ENCODE peak calls at places on chromosome 3, in eight cellular contexts. One of them, this sample, is unnamed.

GRCh38 chr3:69161587-69162196 is 39.3 kb upstream of the LMOD3 start:
- DNase-seq in tibial artery: no peak
- DNase-seq in CD8-positive, alpha-beta T cell: peak
- DNase-seq in cardiac muscle cell: peak
- DNase-seq in psoas muscle: no peak
- DNase-seq in A549: peak
- DNase-seq in endothelial cell of umbilical vein: peak
- DNase-seq in keratinocyte: no peak
- DNase-seq in this sample: peak

GRCh38 chr3:35723480-35724097 is 84.3 kb downstream of the ARPP21 start:
- DNase-seq in tibial artery: no peak
- DNase-seq in CD8-positive, alpha-beta T cell: no peak
- DNase-seq in cardiac muscle cell: no peak
- DNase-seq in keratinocyte: no peak
- DNase-seq in A549: no peak
- DNase-seq in psoas muscle: no peak
- DNase-seq in endothelial cell of umbilical vein: no peak
- DNase-seq in this sample: no peak

GRCh38 chr3:10142707-10143560 is 1.4 kb downstream of the VHL start:
- DNase-seq in keratinocyte: no peak
- DNase-seq in cardiac muscle cell: peak
- DNase-seq in endothelial cell of umbilical vein: no peak
- DNase-seq in CD8-positive, alpha-beta T cell: peak
- DNase-seq in tibial artery: no peak
- DNase-seq in psoas muscle: no peak
- DNase-seq in A549: peak
- DNase-seq in this sample: no peak

GRCh38 chr3:170553788-170554620 is 31.9 kb downstream of the SLC7A14 start:
- DNase-seq in A549: no peak
- DNase-seq in cardiac muscle cell: peak
- DNase-seq in CD8-positive, alpha-beta T cell: no peak
- DNase-seq in psoas muscle: no peak
- DNase-seq in endothelial cell of umbilical vein: peak
- DNase-seq in tibial artery: no peak
- DNase-seq in keratinocyte: no peak
- DNase-seq in this sample: no peak

GRCh38 chr3:198113219-198114053 is 153.4 kb downstream of the LMLN start:
- DNase-seq in tibial artery: no peak
- DNase-seq in endothelial cell of umbilical vein: peak
- DNase-seq in CD8-positive, alpha-beta T cell: no peak
- DNase-seq in cardiac muscle cell: peak
- DNase-seq in A549: no peak
- DNase-seq in psoas muscle: peak
- DNase-seq in keratinocyte: no peak
- DNase-seq in this sample: no peak

GRCh38 chr3:197866035-197866434 is 75.0 kb downstream of the LRCH3 start:
- DNase-seq in psoas muscle: no peak
- DNase-seq in tibial artery: no peak
- DNase-seq in cardiac muscle cell: no peak
- DNase-seq in keratinocyte: no peak
- DNase-seq in CD8-positive, alpha-beta T cell: no peak
- DNase-seq in endothelial cell of umbilical vein: no peak
- DNase-seq in A549: no peak
- DNase-seq in this sample: no peak

GRCh38 chr3:88000853-88001252 is 58.0 kb downstream of the CGGBP1 start:
- DNase-seq in tibial artery: no peak
- DNase-seq in A549: no peak
- DNase-seq in CD8-positive, alpha-beta T cell: peak
- DNase-seq in keratinocyte: no peak
- DNase-seq in endothelial cell of umbilical vein: peak
- DNase-seq in cardiac muscle cell: peak
- DNase-seq in psoas muscle: no peak
- DNase-seq in this sample: no peak

GRCh38 chr3:11272913-11273574 is 847 bp downstream of the ATG7 start:
- DNase-seq in keratinocyte: no peak
- DNase-seq in tibial artery: no peak
- DNase-seq in cardiac muscle cell: no peak
- DNase-seq in CD8-positive, alpha-beta T cell: no peak
- DNase-seq in psoas muscle: no peak
- DNase-seq in endothelial cell of umbilical vein: no peak
- DNase-seq in A549: no peak
- DNase-seq in this sample: no peak

GRCh38 chr3:60431599-60431958 is 819.7 kb downstream of the FHIT start:
- DNase-seq in psoas muscle: no peak
- DNase-seq in tibial artery: no peak
- DNase-seq in A549: no peak
- DNase-seq in cardiac muscle cell: peak
- DNase-seq in endothelial cell of umbilical vein: no peak
- DNase-seq in keratinocyte: no peak
- DNase-seq in CD8-positive, alpha-beta T cell: no peak
- DNase-seq in this sample: peak

GRCh38 chr3:50238549-50239026 is 2.6 kb downstream of the GNAI2 start:
- DNase-seq in endothelial cell of umbilical vein: peak
- DNase-seq in tibial artery: peak
- DNase-seq in CD8-positive, alpha-beta T cell: no peak
- DNase-seq in psoas muscle: peak
- DNase-seq in cardiac muscle cell: no peak
- DNase-seq in A549: no peak
- DNase-seq in keratinocyte: no peak
- DNase-seq in this sample: no peak

GRCh38 chr3:23710555-23710954 is 95.2 kb upstream of the UBE2E1 start:
- DNase-seq in endothelial cell of umbilical vein: peak
- DNase-seq in keratinocyte: no peak
- DNase-seq in tibial artery: no peak
- DNase-seq in psoas muscle: peak
- DNase-seq in A549: no peak
- DNase-seq in cardiac muscle cell: peak
- DNase-seq in CD8-positive, alpha-beta T cell: no peak
- DNase-seq in this sample: peak

GRCh38 chr3:194337965-194338753 is 13.0 kb downstream of the CPN2 start:
- DNase-seq in A549: no peak
- DNase-seq in cardiac muscle cell: peak
- DNase-seq in CD8-positive, alpha-beta T cell: no peak
- DNase-seq in endothelial cell of umbilical vein: no peak
- DNase-seq in keratinocyte: no peak
- DNase-seq in tibial artery: no peak
- DNase-seq in psoas muscle: no peak
- DNase-seq in this sample: no peak

GRCh38 chr3:149437710-149438109 is 36.8 kb upstream of the TM4SF4 start:
- DNase-seq in A549: no peak
- DNase-seq in keratinocyte: no peak
- DNase-seq in psoas muscle: no peak
- DNase-seq in endothelial cell of umbilical vein: no peak
- DNase-seq in CD8-positive, alpha-beta T cell: no peak
- DNase-seq in tibial artery: no peak
- DNase-seq in cardiac muscle cell: no peak
- DNase-seq in this sample: no peak

GRCh38 chr3:48708481-48708889 is 8.5 kb downstream of the IP6K2 start:
- DNase-seq in CD8-positive, alpha-beta T cell: no peak
- DNase-seq in A549: no peak
- DNase-seq in keratinocyte: no peak
- DNase-seq in cardiac muscle cell: peak
- DNase-seq in endothelial cell of umbilical vein: no peak
- DNase-seq in tibial artery: no peak
- DNase-seq in psoas muscle: no peak
- DNase-seq in this sample: no peak

GRCh38 chr3:176855901-176856486 is 341.3 kb downstream of the TBL1XR1 start:
- DNase-seq in A549: no peak
- DNase-seq in tibial artery: no peak
- DNase-seq in endothelial cell of umbilical vein: peak
- DNase-seq in psoas muscle: no peak
- DNase-seq in CD8-positive, alpha-beta T cell: no peak
- DNase-seq in keratinocyte: no peak
- DNase-seq in cardiac muscle cell: no peak
- DNase-seq in this sample: no peak

GRCh38 chr3:160695906-160696305 is 18.9 kb downstream of the ARL14 start:
- DNase-seq in endothelial cell of umbilical vein: no peak
- DNase-seq in keratinocyte: no peak
- DNase-seq in A549: no peak
- DNase-seq in psoas muscle: no peak
- DNase-seq in CD8-positive, alpha-beta T cell: no peak
- DNase-seq in tibial artery: no peak
- DNase-seq in cardiac muscle cell: peak
- DNase-seq in this sample: no peak

GRCh38 chr3:8756671-8757070 is 12.7 kb downstream of the OXTR start:
- DNase-seq in cardiac muscle cell: no peak
- DNase-seq in keratinocyte: no peak
- DNase-seq in psoas muscle: no peak
- DNase-seq in tibial artery: no peak
- DNase-seq in CD8-positive, alpha-beta T cell: no peak
- DNase-seq in A549: no peak
- DNase-seq in endothelial cell of umbilical vein: no peak
- DNase-seq in this sample: no peak

GRCh38 chr3:127266186-127266585 is 21.7 kb downstream of the PRR20G start:
- DNase-seq in A549: no peak
- DNase-seq in tibial artery: no peak
- DNase-seq in psoas muscle: no peak
- DNase-seq in cardiac muscle cell: no peak
- DNase-seq in endothelial cell of umbilical vein: no peak
- DNase-seq in CD8-positive, alpha-beta T cell: no peak
- DNase-seq in keratinocyte: no peak
- DNase-seq in this sample: no peak

GRCh38 chr3:99774467-99774866 is 43.2 kb upstream of the CMSS1 start:
- DNase-seq in A549: no peak
- DNase-seq in endothelial cell of umbilical vein: peak
- DNase-seq in keratinocyte: peak
- DNase-seq in CD8-positive, alpha-beta T cell: no peak
- DNase-seq in psoas muscle: no peak
- DNase-seq in cardiac muscle cell: peak
- DNase-seq in tibial artery: no peak
- DNase-seq in this sample: peak

GRCh38 chr3:30702521-30703404 is 96.4 kb downstream of the TGFBR2 start:
- DNase-seq in psoas muscle: no peak
- DNase-seq in keratinocyte: no peak
- DNase-seq in cardiac muscle cell: no peak
- DNase-seq in tibial artery: no peak
- DNase-seq in endothelial cell of umbilical vein: no peak
- DNase-seq in A549: no peak
- DNase-seq in CD8-positive, alpha-beta T cell: no peak
- DNase-seq in this sample: no peak

DNA sequence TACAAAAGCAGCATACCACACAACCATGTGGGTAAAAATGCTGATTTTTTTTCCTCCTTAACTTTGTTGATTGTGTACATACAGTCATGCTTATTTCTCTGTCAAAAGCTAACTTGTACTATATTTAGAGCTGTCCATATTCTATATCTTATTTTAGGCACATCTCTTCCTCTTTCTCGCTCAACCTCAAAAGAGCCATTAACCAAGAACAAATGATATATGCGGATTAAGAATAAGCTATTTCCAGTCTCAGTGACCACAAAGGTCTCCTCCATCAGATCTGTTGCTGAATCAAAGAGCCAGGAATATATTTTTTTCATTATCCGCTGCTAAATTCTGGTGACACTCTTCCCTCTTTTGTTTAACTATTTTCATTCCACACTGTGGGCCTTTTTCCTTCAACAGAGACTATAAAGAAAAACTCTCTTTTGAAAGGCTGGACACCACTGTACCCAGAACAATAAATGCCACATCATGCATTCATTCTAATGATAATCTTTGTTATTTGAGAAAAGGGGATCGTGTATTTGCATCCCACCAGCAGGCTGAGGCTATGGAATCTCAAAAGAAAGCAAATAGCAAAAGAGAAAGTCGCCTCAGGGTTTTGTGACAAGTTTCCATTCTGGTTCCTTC is 7.9 kb downstream of the TMEM212 start:
- DNase-seq in endothelial cell of umbilical vein: no peak
- DNase-seq in A549: no peak
- DNase-seq in cardiac muscle cell: no peak
- DNase-seq in keratinocyte: no peak
- DNase-seq in tibial artery: no peak
- DNase-seq in CD8-positive, alpha-beta T cell: no peak
- DNase-seq in psoas muscle: no peak
- DNase-seq in this sample: no peak
- H3K27ac ChIP-seq in endothelial cell of umbilical vein: peak
- H3K27ac ChIP-seq in A549: peak
- H3K27ac ChIP-seq in cardiac muscle cell: peak
- H3K27ac ChIP-seq in keratinocyte: no peak
- H3K27ac ChIP-seq in tibial artery: no peak
- H3K27ac ChIP-seq in CD8-positive, alpha-beta T cell: no peak
- H3K27ac ChIP-seq in psoas muscle: no peak
- H3K27ac ChIP-seq in this sample: no peak

DNA sequence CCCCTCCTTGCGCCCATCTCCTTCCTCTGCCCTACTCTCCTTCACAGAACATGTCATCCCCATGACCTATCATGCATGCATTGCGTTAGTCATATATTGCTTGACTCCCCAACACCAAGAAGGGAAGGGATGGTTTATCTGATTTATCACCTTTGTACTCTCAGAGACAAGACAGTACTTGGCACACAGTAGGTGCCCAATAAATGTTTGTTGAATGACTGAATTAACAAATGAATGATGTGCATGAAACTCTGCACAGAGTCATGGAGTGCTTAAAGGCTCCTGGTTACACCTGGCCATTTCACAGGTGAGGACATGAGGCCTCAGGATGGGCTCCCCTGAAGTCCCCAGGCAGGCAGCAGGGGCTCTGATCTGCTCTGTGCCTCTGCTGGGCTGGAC is 59.6 kb downstream of the IQSEC1 start:
- DNase-seq in psoas muscle: no peak
- DNase-seq in A549: no peak
- DNase-seq in tibial artery: no peak
- DNase-seq in CD8-positive, alpha-beta T cell: no peak
- DNase-seq in endothelial cell of umbilical vein: no peak
- DNase-seq in cardiac muscle cell: no peak
- DNase-seq in keratinocyte: no peak
- DNase-seq in this sample: no peak
- H3K4me3 ChIP-seq in psoas muscle: no peak
- H3K4me3 ChIP-seq in A549: no peak
- H3K4me3 ChIP-seq in tibial artery: no peak
- H3K4me3 ChIP-seq in CD8-positive, alpha-beta T cell: peak
- H3K4me3 ChIP-seq in endothelial cell of umbilical vein: no peak
- H3K4me3 ChIP-seq in cardiac muscle cell: no peak
- H3K4me3 ChIP-seq in keratinocyte: no peak
- H3K4me3 ChIP-seq in this sample: no peak

DNA sequence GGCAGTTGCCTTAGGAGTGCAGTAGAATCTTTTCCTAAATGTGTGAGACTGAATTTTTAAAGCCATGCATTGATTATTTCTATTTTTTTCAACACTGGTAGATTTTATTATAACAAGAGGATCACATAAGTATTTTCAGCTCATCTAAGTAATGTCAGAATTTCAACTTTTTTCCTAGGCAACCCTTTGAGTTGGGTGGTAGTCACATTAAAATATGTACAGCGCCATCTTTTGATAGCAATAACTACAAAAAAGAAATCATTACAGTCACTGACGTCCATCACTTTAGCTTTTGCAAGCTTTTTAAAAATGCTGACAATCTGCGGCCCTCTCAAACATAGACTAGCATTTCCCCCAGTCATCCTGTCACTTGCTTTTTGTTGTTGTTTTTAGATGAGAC is 384.2 kb upstream of the KCNMB2 start:
- DNase-seq in endothelial cell of umbilical vein: no peak
- DNase-seq in A549: no peak
- DNase-seq in keratinocyte: no peak
- DNase-seq in psoas muscle: no peak
- DNase-seq in CD8-positive, alpha-beta T cell: no peak
- DNase-seq in tibial artery: no peak
- DNase-seq in cardiac muscle cell: peak
- DNase-seq in this sample: no peak
- TF ChIP-seq CTCF in endothelial cell of umbilical vein: no peak
- TF ChIP-seq CTCF in A549: no peak
- TF ChIP-seq CTCF in keratinocyte: no peak
- TF ChIP-seq CTCF in psoas muscle: no peak
- TF ChIP-seq CTCF in CD8-positive, alpha-beta T cell: no peak
- TF ChIP-seq CTCF in tibial artery: no peak
- TF ChIP-seq CTCF in cardiac muscle cell: no peak
- TF ChIP-seq CTCF in this sample: no peak

GRCh38 chr3:143173242-143173641 is 53.7 kb downstream of the CHST2 start:
- DNase-seq in endothelial cell of umbilical vein: no peak
- DNase-seq in keratinocyte: no peak
- DNase-seq in tibial artery: no peak
- DNase-seq in A549: no peak
- DNase-seq in cardiac muscle cell: no peak
- DNase-seq in psoas muscle: no peak
- DNase-seq in CD8-positive, alpha-beta T cell: no peak
- DNase-seq in this sample: no peak
- H3K27ac ChIP-seq in endothelial cell of umbilical vein: no peak
- H3K27ac ChIP-seq in keratinocyte: no peak
- H3K27ac ChIP-seq in tibial artery: no peak
- H3K27ac ChIP-seq in A549: no peak
- H3K27ac ChIP-seq in cardiac muscle cell: no peak
- H3K27ac ChIP-seq in psoas muscle: no peak
- H3K27ac ChIP-seq in CD8-positive, alpha-beta T cell: no peak
- H3K27ac ChIP-seq in this sample: no peak

This sample was measured in AG04450.